ENCODE peak calls at places on chromosome 10, in seven cellular contexts. W, V, I, A, M, Q and E are unnamed samples.
A peak's percentile ranks its signal among the peaks of the same experiment; 100 is the strongest.

GRCh38 chr10:78229950-78230675 is 196.4 kb downstream of the RPS24 start:
- DNase-seq in W (no peak), V (no peak), I (no peak), A (no peak), M (no peak), Q (no peak), E (no peak)

GRCh38 chr10:78438907-78439809 is 405.5 kb downstream of the RPS24 start:
- DNase-seq in W (no peak), V (no peak), I (no peak), A (no peak), M (no peak), Q (no peak), E (no peak)

GRCh38 chr10:77619964-77620703 is 17.5 kb downstream of the KCNMA1 start:
- DNase-seq in W (no peak), V (no peak), I (no peak), A (no peak), M (no peak), Q (no peak), E (no peak)

GRCh38 chr10:11415095-11415494 is 196.4 kb downstream of the USP6NL start:
- DNase-seq in W (no peak), V (no peak), I (no peak), A (no peak), M (no peak), Q (no peak), E (no peak)

GRCh38 chr10:128880221-128880620 is 586.8 kb upstream of the MGMT start:
- DNase-seq in W (no peak), V (no peak), I (no peak), A (no peak), M (no peak), Q (no peak), E (no peak)

GRCh38 chr10:2852574-2853323 is 214.6 kb upstream of the PFKP start:
- DNase-seq in W (no peak), V (no peak), I (no peak), A (no peak), M (no peak), Q (no peak), E (no peak)

GRCh38 chr10:47257396-47258120 is 42.4 kb upstream of the GDF10 start:
- DNase-seq in W (peak; percentile 54), V (no peak), I (no peak), A (no peak), M (no peak), Q (peak; percentile 35), E (peak; percentile 76)

GRCh38 chr10:43404675-43405221 is 4.2 kb downstream of the HNRNPF start:
- DNase-seq in W (peak; percentile 66), V (no peak), I (no peak), A (no peak), M (no peak), Q (no peak), E (no peak)

GRCh38 chr10:13990918-13991317 is 339.8 kb downstream of the FRMD4A start:
- DNase-seq in W (no peak), V (peak; percentile 69), I (no peak), A (no peak), M (no peak), Q (peak; percentile 71), E (peak; percentile 40)

GRCh38 chr10:104767282-104767681 is 126.2 kb downstream of the SORCS3 start:
- DNase-seq in W (no peak), V (no peak), I (no peak), A (no peak), M (no peak), Q (no peak), E (no peak)

GRCh38 chr10:131453772-131454634 is 142.5 kb upstream of the TCERG1L start:
- DNase-seq in W (no peak), V (peak; percentile 71), I (peak; percentile 88), A (peak; percentile 25), M (peak; percentile 91), Q (peak; percentile 16), E (peak; percentile 11)

GRCh38 chr10:73814896-73815718 is 3.7 kb upstream of the NDST2 start:
- DNase-seq in W (no peak), V (no peak), I (no peak), A (no peak), M (peak; percentile 94), Q (peak; percentile 22), E (no peak)

GRCh38 chr10:124879136-124879535 is 62.8 kb upstream of the ZRANB1 start:
- DNase-seq in W (no peak), V (no peak), I (no peak), A (no peak), M (no peak), Q (no peak), E (no peak)